ENCODE peak calls at places on chromosome 15, in five cellular contexts. B is fibroblast of lung; V is CD4-positive, CD25-positive, alpha-beta regulatory T cell; N is ovary; F is mammary epithelial cell. J is an unnamed sample.

GRCh38 chr15:81373996-81374395 is at the start of gene TMC3:
- DNase-seq in B (no peak), V (no peak), N (no peak), F (no peak), J (no peak)

GRCh38 chr15:57923311-57923710 is 142.2 kb downstream of the ALDH1A2 start:
- DNase-seq in B (peak; percentile 64), V (no peak), N (no peak), F (no peak), J (no peak)

GRCh38 chr15:95295905-95296618 is 1034.4 kb upstream of the NR2F2 start:
- DNase-seq in B (no peak), V (no peak), N (no peak), F (no peak), J (no peak)

GRCh38 chr15:40233727-40234577 is 4.9 kb upstream of the PAK6 start:
- DNase-seq in B (no peak), V (no peak), N (no peak), F (peak; percentile 89), J (no peak)

GRCh38 chr15:88331291-88331690 is 74.8 kb upstream of the NTRK3 start:
- DNase-seq in B (peak; percentile 3), V (no peak), N (no peak), F (peak; percentile 21), J (no peak)

GRCh38 chr15:56946150-56946549 is 27.7 kb downstream of the TCF12 start:
- DNase-seq in B (no peak), V (no peak), N (no peak), F (no peak), J (no peak)

GRCh38 chr15:96416934-96417759 is 86.6 kb downstream of the NR2F2 start:
- DNase-seq in B (peak; percentile 44), V (no peak), N (no peak), F (no peak), J (no peak)

GRCh38 chr15:67187351-67187854 is 67.1 kb downstream of the AAGAB start:
- DNase-seq in B (no peak), V (no peak), N (no peak), F (no peak), J (no peak)

GRCh38 chr15:33678606-33679005 is 289.7 kb upstream of the CHRM5 start:
- DNase-seq in B (no peak), V (no peak), N (no peak), F (no peak), J (no peak)

GRCh38 chr15:39028069-39028468 is 463.5 kb upstream of the RASGRP1 start:
- DNase-seq in B (peak; percentile 51), V (no peak), N (no peak), F (peak; percentile 66), J (peak; percentile 61)

GRCh38 chr15:88982304-88982945 is 69.2 kb upstream of the MFGE8 start:
- DNase-seq in B (peak; percentile 68), V (no peak), N (no peak), F (no peak), J (peak; percentile 57)

GRCh38 chr15:73677146-73677607 is 7.0 kb upstream of the CD276 start:
- DNase-seq in B (peak; percentile 77), V (peak; percentile 48), N (peak; percentile 55), F (peak; percentile 55), J (peak; percentile 53)

GRCh38 chr15:41417812-41418211 is 917 bp downstream of the RTF1 start:
- DNase-seq in B (peak; percentile 25), V (no peak), N (no peak), F (peak; percentile 20), J (peak; percentile 16)

GRCh38 chr15:87369269-87369668 is 887.3 kb downstream of the NTRK3 start:
- DNase-seq in B (peak; percentile 81), V (no peak), N (no peak), F (peak; percentile 76), J (peak; percentile 94)

GRCh38 chr15:71136159-71137137 is 21.2 kb downstream of the THSD4 start:
- DNase-seq in B (peak; percentile 75), V (no peak), N (no peak), F (peak; percentile 85), J (peak; percentile 83)

GRCh38 chr15:41501961-41502786 is 8.5 kb downstream of the ITPKA start:
- DNase-seq in B (no peak), V (peak; percentile 38), N (no peak), F (no peak), J (no peak)

GRCh38 chr15:44215594-44215993 is 20.5 kb upstream of the FRMD5 start:
- DNase-seq in B (peak; percentile 83), V (no peak), N (no peak), F (peak; percentile 94), J (peak; percentile 92)

GRCh38 chr15:92877000-92877399 is 23.1 kb upstream of the CHD2 start:
- DNase-seq in B (no peak), V (no peak), N (no peak), F (no peak), J (no peak)

GRCh38 chr15:91128028-91128427 is 28.0 kb downstream of the SV2B start:
- DNase-seq in B (no peak), V (no peak), N (no peak), F (peak; percentile 16), J (no peak)

GRCh38 chr15:82043726-82044372 is 2.0 kb downstream of the MEX3B start:
- DNase-seq in B (no peak), V (no peak), N (peak; percentile 11), F (no peak), J (peak; percentile 6)

GRCh38 chr15:84725001-84725491 is 9.1 kb upstream of the SEC11A start:
- DNase-seq in B (no peak), V (peak; percentile 48), N (no peak), F (peak; percentile 41), J (peak; percentile 16)

GRCh38 chr15:68205949-68206539 is 912 bp upstream of the CALML4 start:
- DNase-seq in B (no peak), V (no peak), N (no peak), F (no peak), J (no peak)

GRCh38 chr15:25910832-25911231 is 47.7 kb upstream of the ATP10A start:
- DNase-seq in B (no peak), V (no peak), N (no peak), F (no peak), J (no peak)

GRCh38 chr15:60972866-60973265 is 256.2 kb downstream of the RORA start:
- DNase-seq in B (peak; percentile 70), V (no peak), N (no peak), F (peak; percentile 16), J (peak; percentile 74)

GRCh38 chr15:42490246-42490742 is 647 bp downstream of the ZNF106 start:
- DNase-seq in B (peak; percentile 20), V (peak; percentile 29), N (no peak), F (peak; percentile 25), J (no peak)

GRCh38 chr15:64530472-64530871 is 70.1 kb downstream of the ZNF609 start:
- DNase-seq in B (no peak), V (no peak), N (no peak), F (no peak), J (no peak)

GRCh38 chr15:61871926-61872522 is 188.2 kb downstream of the VPS13C start:
- DNase-seq in B (peak; percentile 46), V (peak; percentile 33), N (no peak), F (no peak), J (peak; percentile 33)

GRCh38 chr15:81747026-81747425 is 298.8 kb downstream of the MEX3B start:
- DNase-seq in B (no peak), V (no peak), N (no peak), F (no peak), J (no peak)

GRCh38 chr15:59532770-59533379 is 78.7 kb upstream of the GCNT3 start:
- DNase-seq in B (peak; percentile 49), V (peak; percentile 23), N (no peak), F (no peak), J (peak; percentile 10)

GRCh38 chr15:95825672-95826387 is 504.7 kb upstream of the NR2F2 start:
- DNase-seq in B (no peak), V (no peak), N (no peak), F (no peak), J (no peak)

J was measured in HFFc6.